ENCODE peak calls at places on chromosomes 7 and 10, in seven cellular contexts. L is A549, S is H1, Y is HCT116, F is HepG2, B is SK-N-SH, A is GM12878. D is an unnamed sample.
A peak's percentile ranks its signal among the peaks of the same experiment; 100 is the strongest.

GRCh38 chr7:149196151-149196704 is 882 bp downstream of the ZNF282 start:
- DNase-seq in L (no peak), S (no peak), Y (no peak), F (no peak), B (peak; percentile 65), A (no peak), D (peak; percentile 43)

GRCh38 chr10:12543589-12543988 is 194.2 kb downstream of the CAMK1D start:
- DNase-seq in L (no peak), S (no peak), Y (no peak), F (no peak), B (no peak), A (no peak), D (no peak)

GRCh38 chr7:36863901-36864701 is 139.8 kb upstream of the AOAH start:
- DNase-seq in L (no peak), S (no peak), Y (no peak), F (peak; percentile 38), B (peak; percentile 40), A (no peak), D (no peak)

GRCh38 chr7:128906766-128907559 is 3.5 kb downstream of the KCP start:
- DNase-seq in L (no peak), S (no peak), Y (no peak), F (no peak), B (peak; percentile 30), A (no peak), D (no peak)

GRCh38 chr10:35887686-35888085 is 245.6 kb upstream of the FZD8 start:
- DNase-seq in L (no peak), S (no peak), Y (no peak), F (no peak), B (no peak), A (no peak), D (no peak)

GRCh38 chr10:130771491-130771890 is 540.0 kb downstream of the TCERG1L start:
- DNase-seq in L (no peak), S (no peak), Y (no peak), F (no peak), B (peak; percentile 84), A (no peak), D (no peak)

GRCh38 chr7:96727534-96728088 is 18.0 kb upstream of the SEM1 start:
- DNase-seq in L (no peak), S (no peak), Y (no peak), F (no peak), B (no peak), A (no peak), D (no peak)

GRCh38 chr7:55533050-55533728 is 39.1 kb downstream of the VOPP1 start:
- DNase-seq in L (no peak), S (no peak), Y (no peak), F (no peak), B (no peak), A (peak; percentile 98), D (no peak)

GRCh38 chr7:115357213-115357999 is 435.5 kb downstream of the MDFIC start:
- DNase-seq in L (no peak), S (no peak), Y (no peak), F (no peak), B (no peak), A (no peak), D (no peak)

GRCh38 chr10:126133906-126134703 is 237.7 kb downstream of the FANK1 start:
- DNase-seq in L (peak; percentile 26), S (no peak), Y (no peak), F (no peak), B (no peak), A (no peak), D (no peak)

GRCh38 chr7:92835140-92835850 is 1.1 kb downstream of the CDK6 start:
- DNase-seq in L (peak; percentile 48), S (no peak), Y (peak; percentile 72), F (peak; percentile 87), B (peak; percentile 66), A (no peak), D (peak; percentile 72)

GRCh38 chr7:85184599-85185354 is 2.1 kb downstream of the SEMA3D start:
- DNase-seq in L (no peak), S (no peak), Y (no peak), F (no peak), B (peak; percentile 59), A (no peak), D (no peak)

GRCh38 chr7:47508389-47509380 is 73.2 kb downstream of the TNS3 start:
- DNase-seq in L (no peak), S (no peak), Y (no peak), F (peak; percentile 27), B (peak; percentile 58), A (no peak), D (no peak)

GRCh38 chr7:47505317-47506007 is 76.4 kb downstream of the TNS3 start:
- DNase-seq in L (no peak), S (no peak), Y (no peak), F (no peak), B (no peak), A (no peak), D (no peak)

GRCh38 chr7:47509571-47509970 is 72.3 kb downstream of the TNS3 start:
- DNase-seq in L (no peak), S (no peak), Y (no peak), F (no peak), B (no peak), A (no peak), D (no peak)

GRCh38 chr7:47506716-47507354 is 75.1 kb downstream of the TNS3 start:
- DNase-seq in L (no peak), S (no peak), Y (no peak), F (no peak), B (no peak), A (no peak), D (no peak)

GRCh38 chr7:47507514-47507913 is 74.4 kb downstream of the TNS3 start:
- DNase-seq in L (no peak), S (no peak), Y (no peak), F (no peak), B (no peak), A (no peak), D (no peak)
- TF ChIP-seq RAD21 in L (no peak), S (no peak), Y (no peak), F (no peak), B (no peak), A (no peak), D (no peak)

DNA sequence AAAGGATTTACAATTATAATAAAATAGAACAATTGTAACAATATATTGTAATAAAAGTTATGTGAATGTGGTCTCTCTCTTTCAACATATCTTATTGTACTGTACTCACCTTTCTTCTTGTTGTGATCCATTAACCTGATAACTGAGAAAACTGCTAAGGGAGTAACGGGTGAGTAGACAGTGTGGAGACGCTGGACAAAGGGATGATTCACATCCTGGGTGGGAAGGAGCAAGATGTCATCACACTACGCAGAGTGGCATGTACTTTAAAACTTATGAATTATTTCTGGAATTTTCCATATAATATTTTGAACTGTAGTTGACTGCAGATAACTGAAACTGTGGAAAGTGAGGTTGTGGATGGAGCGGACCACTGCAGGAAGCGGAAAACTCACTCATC is 91.2 kb upstream of the PLPP4 start:
- DNase-seq in L (no peak), S (no peak), Y (no peak), F (no peak), B (no peak), A (no peak), D (no peak)
- TF ChIP-seq MAX in L (no peak), S (no peak), Y (no peak), F (no peak), B (peak; percentile 66), A (no peak), D (no peak)

GRCh38 chr7:159271795-159272194 is 127.1 kb upstream of the VIPR2 start:
- DNase-seq in L (no peak), S (no peak), Y (no peak), F (no peak), B (no peak), A (no peak), D (no peak)
- TF ChIP-seq RAD21 in L (no peak), S (no peak), Y (no peak), F (no peak), B (no peak), A (no peak), D (no peak)

GRCh38 chr7:6074612-6075380 is 43.6 kb downstream of the ANKRD61 start:
- DNase-seq in L (no peak), S (no peak), Y (no peak), F (no peak), B (no peak), A (no peak), D (no peak)
- TF ChIP-seq MAX in L (no peak), S (no peak), Y (no peak), F (no peak), B (no peak), A (no peak), D (no peak)

DNA sequence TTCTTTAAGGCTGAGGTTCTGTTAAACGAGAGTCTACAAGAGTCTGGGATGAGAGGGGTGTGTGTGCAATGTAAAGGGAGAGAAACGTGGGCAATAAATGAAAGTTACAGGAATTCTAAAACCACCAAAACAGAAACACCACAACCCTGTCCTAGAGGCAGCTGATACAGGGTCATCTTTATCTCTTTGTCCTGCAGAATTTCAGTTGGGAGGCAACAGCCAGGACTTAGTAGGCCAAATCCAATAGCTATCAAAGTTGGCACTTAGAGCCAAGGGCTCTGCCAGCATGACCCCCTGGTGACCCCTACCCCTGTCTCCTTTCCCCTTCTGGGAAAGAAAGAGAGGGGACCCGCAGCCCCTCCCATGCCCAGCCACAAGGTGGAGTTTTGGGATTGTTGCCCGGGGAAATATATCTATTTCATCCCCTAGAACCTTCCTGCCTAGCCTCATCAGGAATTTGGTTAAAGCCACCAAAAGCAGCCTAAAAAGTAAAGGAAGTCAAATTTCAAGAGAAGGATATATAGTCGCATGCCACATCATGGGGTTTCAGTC is 85.2 kb downstream of the OSBPL3 start:
- DNase-seq in L (no peak), S (no peak), Y (no peak), F (no peak), B (peak; percentile 56), A (no peak), D (no peak)
- TF ChIP-seq RAD21 in L (peak; percentile 31), S (peak; percentile 53), Y (peak; percentile 59), F (peak; percentile 28), B (peak; percentile 51), A (peak; percentile 23), D (peak; percentile 50)

D was measured in K562.